ENCODE peak calls at places on chromosomes 5 and 9, in five cellular contexts. One of them, this sample, is unnamed.

GRCh38 chr5:171724771-171725609 is 60.6 kb upstream of the SMIM23 start:
- DNase-seq in HEK293T: no peak
- DNase-seq in brain microvascular endothelial cell: no peak
- DNase-seq in Panc1: no peak
- DNase-seq in left cardiac atrium: no peak
- DNase-seq in this sample: no peak

GRCh38 chr5:126044931-126045565 is 378.2 kb upstream of the GRAMD2B start:
- DNase-seq in HEK293T: no peak
- DNase-seq in left cardiac atrium: no peak
- DNase-seq in Panc1: no peak
- DNase-seq in brain microvascular endothelial cell: no peak
- DNase-seq in this sample: no peak

GRCh38 chr9:127568971-127569818 is 42.9 kb upstream of the STXBP1 start:
- DNase-seq in brain microvascular endothelial cell: no peak
- DNase-seq in left cardiac atrium: peak
- DNase-seq in Panc1: no peak
- DNase-seq in HEK293T: peak
- DNase-seq in this sample: peak

GRCh38 chr5:153883829-153884228 is 154.9 kb downstream of the FAM114A2 start:
- DNase-seq in brain microvascular endothelial cell: peak
- DNase-seq in left cardiac atrium: no peak
- DNase-seq in Panc1: no peak
- DNase-seq in HEK293T: no peak
- DNase-seq in this sample: no peak

GRCh38 chr5:135466178-135467050 is 14.3 kb upstream of the TIFAB start:
- DNase-seq in left cardiac atrium: peak
- DNase-seq in brain microvascular endothelial cell: peak
- DNase-seq in Panc1: no peak
- DNase-seq in HEK293T: peak
- DNase-seq in this sample: no peak

GRCh38 chr5:41256400-41256799 is 43.1 kb upstream of the C6 start:
- DNase-seq in brain microvascular endothelial cell: no peak
- DNase-seq in Panc1: no peak
- DNase-seq in HEK293T: no peak
- DNase-seq in left cardiac atrium: no peak
- DNase-seq in this sample: no peak

GRCh38 chr9:114167591-114168091 is 12.3 kb downstream of the COL27A1 start:
- DNase-seq in Panc1: no peak
- DNase-seq in brain microvascular endothelial cell: no peak
- DNase-seq in HEK293T: no peak
- DNase-seq in left cardiac atrium: peak
- DNase-seq in this sample: no peak

GRCh38 chr9:38342096-38342495 is 50.4 kb upstream of the ALDH1B1 start:
- DNase-seq in brain microvascular endothelial cell: no peak
- DNase-seq in left cardiac atrium: no peak
- DNase-seq in Panc1: no peak
- DNase-seq in HEK293T: no peak
- DNase-seq in this sample: no peak

GRCh38 chr5:74196233-74196632 is 444.3 kb downstream of the ENC1 start:
- DNase-seq in Panc1: no peak
- DNase-seq in left cardiac atrium: no peak
- DNase-seq in HEK293T: no peak
- DNase-seq in brain microvascular endothelial cell: no peak
- DNase-seq in this sample: no peak

This sample was measured in AG09319.